ENCODE peak calls at places on chromosomes 6 and 20, in ten cellular contexts. V, W, X, Z, R, I, J, P, O and Q are unnamed samples.
A peak's percentile ranks its signal among the peaks of the same experiment; 100 is the strongest.

GRCh38 chr20:50536333-50536732 is 26.1 kb downstream of the PTPN1 start:
- DNase-seq in V (no peak), W (no peak), X (no peak), Z (no peak), R (no peak), I (no peak), J (no peak), P (no peak), O (no peak), Q (no peak)

GRCh38 chr6:11685411-11686093 is 93.1 kb downstream of the ADTRP start:
- DNase-seq in V (no peak), W (peak; percentile 64), X (no peak), Z (no peak), R (no peak), I (no peak), J (no peak), P (no peak), O (no peak), Q (no peak)

GRCh38 chr6:22153384-22154158 is 143.3 kb downstream of the PRL start:
- DNase-seq in V (no peak), W (no peak), X (no peak), Z (no peak), R (no peak), I (no peak), J (no peak), P (no peak), O (no peak), Q (no peak)

GRCh38 chr20:61500791-61501321 is 248.8 kb downstream of the CDH4 start:
- DNase-seq in V (no peak), W (no peak), X (no peak), Z (no peak), R (no peak), I (no peak), J (no peak), P (no peak), O (peak; percentile 11), Q (no peak)

GRCh38 chr6:27592481-27593199 is 119.7 kb upstream of the ZNF184 start:
- DNase-seq in V (peak; percentile 19), W (peak; percentile 70), X (no peak), Z (no peak), R (no peak), I (peak; percentile 76), J (no peak), P (no peak), O (peak; percentile 9), Q (no peak)

GRCh38 chr6:87909849-87910248 is 137.8 kb upstream of the SPACA1 start:
- DNase-seq in V (no peak), W (peak; percentile 73), X (no peak), Z (no peak), R (no peak), I (no peak), J (no peak), P (no peak), O (no peak), Q (no peak)

GRCh38 chr6:168200571-168201134 is 118.9 kb downstream of the DACT2 start:
- DNase-seq in V (no peak), W (no peak), X (no peak), Z (no peak), R (no peak), I (no peak), J (no peak), P (peak; percentile 17), O (no peak), Q (no peak)

GRCh38 chr6:47160702-47161101 is 118.6 kb upstream of the ADGRF1 start:
- DNase-seq in V (no peak), W (no peak), X (no peak), Z (no peak), R (no peak), I (no peak), J (no peak), P (no peak), O (no peak), Q (no peak)

GRCh38 chr20:35620818-35621559 is 5.4 kb downstream of the SPAG4 start:
- DNase-seq in V (no peak), W (no peak), X (no peak), Z (no peak), R (no peak), I (no peak), J (no peak), P (peak; percentile 53), O (no peak), Q (no peak)

GRCh38 chr6:89449182-89449581 is 16.2 kb downstream of the ANKRD6 start:
- DNase-seq in V (no peak), W (no peak), X (no peak), Z (no peak), R (no peak), I (no peak), J (no peak), P (no peak), O (no peak), Q (no peak)

GRCh38 chr6:165308926-165309731 is at the start of gene C6orf118:
- DNase-seq in V (no peak), W (peak; percentile 61), X (peak; percentile 21), Z (no peak), R (peak; percentile 82), I (peak; percentile 84), J (no peak), P (no peak), O (no peak), Q (no peak)

GRCh38 chr6:166335378-166336366 is 6.7 kb downstream of the SFT2D1 start:
- DNase-seq in V (no peak), W (no peak), X (no peak), Z (no peak), R (no peak), I (no peak), J (no peak), P (no peak), O (no peak), Q (no peak)

GRCh38 chr6:4510317-4510716 is 265.9 kb upstream of the CDYL start:
- DNase-seq in V (no peak), W (no peak), X (no peak), Z (no peak), R (no peak), I (no peak), J (no peak), P (no peak), O (no peak), Q (no peak)

GRCh38 chr6:74070091-74070490 is 374.1 kb downstream of the CD109 start:
- DNase-seq in V (no peak), W (peak; percentile 52), X (no peak), Z (no peak), R (no peak), I (no peak), J (no peak), P (no peak), O (no peak), Q (no peak)

GRCh38 chr6:165769401-165769800 is 106.4 kb upstream of the PDE10A start:
- DNase-seq in V (no peak), W (peak; percentile 3), X (no peak), Z (no peak), R (no peak), I (no peak), J (no peak), P (no peak), O (no peak), Q (no peak)

GRCh38 chr20:1108437-1108920 is 9.9 kb upstream of the PSMF1 start:
- DNase-seq in V (peak; percentile 43), W (peak; percentile 33), X (peak; percentile 43), Z (no peak), R (peak; percentile 25), I (peak; percentile 75), J (peak; percentile 10), P (peak; percentile 71), O (peak; percentile 35), Q (no peak)

GRCh38 chr6:169529931-169530761 is 171.7 kb downstream of the WDR27 start:
- DNase-seq in V (no peak), W (peak; percentile 88), X (peak; percentile 71), Z (no peak), R (peak; percentile 10), I (no peak), J (no peak), P (no peak), O (peak; percentile 7), Q (no peak)

GRCh38 chr6:153976921-153977693 is 61.9 kb upstream of the OPRM1 start:
- DNase-seq in V (no peak), W (no peak), X (no peak), Z (no peak), R (no peak), I (no peak), J (no peak), P (no peak), O (no peak), Q (no peak)

GRCh38 chr6:141682391-141682790 is 450.3 kb upstream of the GJE1 start:
- DNase-seq in V (no peak), W (no peak), X (no peak), Z (no peak), R (no peak), I (no peak), J (no peak), P (no peak), O (no peak), Q (no peak)

GRCh38 chr6:112743343-112743742 is 396.2 kb downstream of the RFPL4B start:
- DNase-seq in V (no peak), W (no peak), X (no peak), Z (no peak), R (no peak), I (peak; percentile 10), J (no peak), P (no peak), O (no peak), Q (no peak)

GRCh38 chr6:43405354-43405753 is 22.0 kb upstream of the ABCC10 start:
- DNase-seq in V (no peak), W (peak; percentile 22), X (no peak), Z (no peak), R (no peak), I (no peak), J (no peak), P (no peak), O (no peak), Q (no peak)

GRCh38 chr20:59828478-59829414 is 104.7 kb downstream of the SYCP2 start:
- DNase-seq in V (no peak), W (no peak), X (no peak), Z (no peak), R (no peak), I (no peak), J (no peak), P (no peak), O (no peak), Q (no peak)

GRCh38 chr6:48476257-48476656 is 365.3 kb upstream of the PTCHD4 start:
- DNase-seq in V (no peak), W (peak; percentile 24), X (no peak), Z (no peak), R (no peak), I (peak; percentile 31), J (no peak), P (no peak), O (no peak), Q (no peak)

GRCh38 chr6:134636221-134636830 is 313.6 kb downstream of the ALDH8A1 start:
- DNase-seq in V (peak; percentile 17), W (no peak), X (no peak), Z (no peak), R (no peak), I (no peak), J (no peak), P (no peak), O (peak; percentile 31), Q (no peak)

GRCh38 chr6:151322570-151322969 is 68.8 kb downstream of the ZBTB2 start:
- DNase-seq in V (no peak), W (no peak), X (no peak), Z (no peak), R (no peak), I (no peak), J (no peak), P (no peak), O (no peak), Q (no peak)

GRCh38 chr6:4220619-4221018 is 85.2 kb upstream of the ECI2 start:
- DNase-seq in V (no peak), W (peak; percentile 81), X (no peak), Z (no peak), R (no peak), I (no peak), J (no peak), P (no peak), O (no peak), Q (no peak)

GRCh38 chr20:17992847-17993508 is 24.2 kb downstream of the MGME1 start:
- DNase-seq in V (no peak), W (no peak), X (no peak), Z (no peak), R (peak; percentile 8), I (no peak), J (no peak), P (no peak), O (no peak), Q (peak; percentile 32)